ENCODE peak calls at places on chromosomes 5 and 9, in four cellular contexts. H is dorsolateral prefrontal cortex, V is endothelial cell of umbilical vein, U is K562. K is an unnamed sample.

GRCh38 chr5:79546782-79547428 is 33.0 kb upstream of the HOMER1 start:
- DNase-seq in H (no peak), U (no peak), V (no peak), K (no peak)

GRCh38 chr5:80990971-80991370 is 30.8 kb downstream of the RASGRF2 start:
- DNase-seq in H (no peak), V (no peak), U (no peak), K (no peak)

GRCh38 chr5:72848474-72849428 is 32.3 kb downstream of the TNPO1 start:
- DNase-seq in V (peak; percentile 41), H (peak; percentile 51), U (peak; percentile 87), K (no peak)

GRCh38 chr9:27653246-27653645 is 80.0 kb upstream of the C9orf72 start:
- DNase-seq in U (no peak), V (no peak), H (no peak), K (no peak)

GRCh38 chr9:127537014-127537413 is 75.1 kb upstream of the STXBP1 start:
- DNase-seq in H (no peak), U (no peak), V (no peak), K (no peak)

GRCh38 chr9:114789006-114789405 is 16.8 kb downstream of the TNFSF15 start:
- DNase-seq in H (no peak), V (no peak), U (no peak), K (no peak)

GRCh38 chr9:79574716-79575242 is 3.0 kb downstream of the TLE4 start:
- DNase-seq in V (no peak), H (no peak), U (no peak), K (no peak)

GRCh38 chr5:14773588-14773987 is 98.0 kb downstream of the ANKH start:
- DNase-seq in V (no peak), U (no peak), H (no peak), K (no peak)

GRCh38 chr5:111930407-111930806 is 173.4 kb upstream of the NREP start:
- DNase-seq in U (no peak), V (no peak), H (no peak), K (no peak)

GRCh38 chr5:65213921-65214525 is 267.7 kb downstream of the ADAMTS6 start:
- DNase-seq in U (peak; percentile 10), V (peak; percentile 28), H (no peak), K (no peak)

GRCh38 chr9:125438506-125439433 is 177.1 kb downstream of the GAPVD1 start:
- DNase-seq in U (no peak), H (no peak), V (no peak), K (no peak)

GRCh38 chr5:143361438-143361837 is 42.0 kb downstream of the NR3C1 start:
- DNase-seq in H (no peak), V (no peak), U (no peak), K (no peak)

GRCh38 chr5:178386532-178386931 is 153.9 kb upstream of the PHYKPL start:
- DNase-seq in V (no peak), H (no peak), U (no peak), K (no peak)

GRCh38 chr5:177066227-177066626 is 20.5 kb upstream of the FGFR4 start:
- DNase-seq in V (no peak), U (no peak), H (no peak), K (no peak)

GRCh38 chr5:32323741-32324140 is 11.0 kb upstream of the MTMR12 start:
- DNase-seq in H (no peak), V (no peak), U (no peak), K (no peak)

GRCh38 chr9:90107021-90107771 is 502.4 kb downstream of the GADD45G start:
- DNase-seq in H (no peak), V (no peak), U (no peak), K (no peak)

GRCh38 chr5:176857514-176858273 is 41.5 kb downstream of the HK3 start:
- DNase-seq in V (no peak), H (no peak), U (no peak), K (no peak)

GRCh38 chr9:124457079-124457886 is 7.0 kb downstream of the ADGRD2 start:
- DNase-seq in U (no peak), V (no peak), H (peak; percentile 17), K (no peak)

GRCh38 chr5:151155777-151156731 is 1.5 kb downstream of the ANXA6 start:
- DNase-seq in V (peak; percentile 36), H (no peak), U (no peak), K (no peak)

GRCh38 chr5:179907570-179908324 is at the start of gene TBC1D9B:
- DNase-seq in V (peak; percentile 45), H (no peak), U (peak; percentile 90), K (no peak)

GRCh38 chr5:5270958-5271605 is 131.0 kb downstream of the ADAMTS16 start:
- DNase-seq in H (peak; percentile 74), V (peak; percentile 6), U (no peak), K (peak; percentile 20)

GRCh38 chr5:149094996-149095395 is 32.1 kb upstream of the SH3TC2 start:
- DNase-seq in V (no peak), U (no peak), H (no peak), K (no peak)

GRCh38 chr5:178292826-178293205 is 60.2 kb upstream of the PHYKPL start:
- DNase-seq in V (no peak), U (no peak), H (peak; percentile 20), K (no peak)

GRCh38 chr9:25709941-25710340 is 31.7 kb upstream of the TUSC1 start:
- DNase-seq in V (no peak), H (no peak), U (no peak), K (no peak)

GRCh38 chr9:27634879-27635278 is 61.6 kb upstream of the C9orf72 start:
- DNase-seq in H (no peak), V (no peak), U (no peak), K (no peak)

GRCh38 chr9:121652037-121652837 is 803 bp downstream of the DAB2IP start:
- DNase-seq in V (peak; percentile 47), H (no peak), U (no peak), K (no peak)

GRCh38 chr9:36298566-36298965 is 40.3 kb upstream of the GNE start:
- DNase-seq in V (no peak), H (no peak), U (no peak), K (no peak)

GRCh38 chr9:69542942-69543704 is 129.0 kb downstream of the APBA1 start:
- DNase-seq in V (no peak), H (no peak), U (no peak), K (no peak)

GRCh38 chr9:1125741-1126140 is 75.6 kb downstream of the DMRT2 start:
- DNase-seq in U (no peak), H (no peak), V (no peak), K (no peak)

GRCh38 chr5:179803651-179804598 is 2.7 kb downstream of the MGAT4B start:
- DNase-seq in V (peak; percentile 37), U (peak; percentile 44), H (no peak), K (no peak)

GRCh38 chr9:73761905-73762304 is 610.2 kb downstream of the ANXA1 start:
- DNase-seq in H (no peak), U (no peak), V (no peak), K (no peak)

GRCh38 chr9:111632695-111633388 is 1.7 kb downstream of the DNAJC25 start:
- DNase-seq in U (no peak), V (no peak), H (no peak), K (no peak)

GRCh38 chr9:8349369-8349768 is 549.8 kb upstream of the DMAC1 start:
- DNase-seq in H (no peak), V (no peak), U (no peak), K (no peak)

GRCh38 chr9:136143215-136144001 is 24.7 kb upstream of the TMEM250 start:
- DNase-seq in H (no peak), V (peak; percentile 57), U (peak; percentile 50), K (peak; percentile 64)

GRCh38 chr5:32964246-32964645 is 253.1 kb downstream of the NPR3 start:
- DNase-seq in H (no peak), V (no peak), U (no peak), K (peak; percentile 2)

GRCh38 chr9:92737611-92738299 is 26.9 kb downstream of the BICD2 start:
- DNase-seq in V (no peak), H (no peak), U (no peak), K (no peak)

GRCh38 chr5:620152-620551 is 8.0 kb downstream of the CEP72 start:
- DNase-seq in H (no peak), U (no peak), V (no peak), K (no peak)
- H3K27me3 ChIP-seq in H (no peaks in the 10 kb centered on the region), U (no peaks in the 10 kb centered on the region), V (no peaks in the 10 kb centered on the region), K (no peaks in the 10 kb centered on the region)

GRCh38 chr5:16507716-16508115 is 42.1 kb upstream of the ZNF622 start:
- DNase-seq in H (no peak), V (no peak), U (no peak), K (no peak)
- H3K4me3 ChIP-seq in H (no peak overlapping the region), V (no peak overlapping the region), U (no peak overlapping the region), K (no peak overlapping the region)

GRCh38 chr9:68508547-68508946 is 32.1 kb downstream of the TMEM252 start:
- DNase-seq in H (no peak), U (peak; percentile 49), V (no peak), K (no peak)
- H3K27me3 ChIP-seq in H (no peaks in the 10 kb centered on the region), U (no peaks in the 10 kb centered on the region), V (no peaks in the 10 kb centered on the region), K (peaks cover 60% of the 10 kb centered on the region)

GRCh38 chr5:119470851-119471451 is 18.7 kb downstream of the HSD17B4 start:
- DNase-seq in H (no peak), U (peak; percentile 11), V (peak; percentile 60), K (no peak)
- H3K4me3 ChIP-seq in H (no peak overlapping the region), U (no peak overlapping the region), V (no peak overlapping the region), K (no peak overlapping the region)

DNA sequence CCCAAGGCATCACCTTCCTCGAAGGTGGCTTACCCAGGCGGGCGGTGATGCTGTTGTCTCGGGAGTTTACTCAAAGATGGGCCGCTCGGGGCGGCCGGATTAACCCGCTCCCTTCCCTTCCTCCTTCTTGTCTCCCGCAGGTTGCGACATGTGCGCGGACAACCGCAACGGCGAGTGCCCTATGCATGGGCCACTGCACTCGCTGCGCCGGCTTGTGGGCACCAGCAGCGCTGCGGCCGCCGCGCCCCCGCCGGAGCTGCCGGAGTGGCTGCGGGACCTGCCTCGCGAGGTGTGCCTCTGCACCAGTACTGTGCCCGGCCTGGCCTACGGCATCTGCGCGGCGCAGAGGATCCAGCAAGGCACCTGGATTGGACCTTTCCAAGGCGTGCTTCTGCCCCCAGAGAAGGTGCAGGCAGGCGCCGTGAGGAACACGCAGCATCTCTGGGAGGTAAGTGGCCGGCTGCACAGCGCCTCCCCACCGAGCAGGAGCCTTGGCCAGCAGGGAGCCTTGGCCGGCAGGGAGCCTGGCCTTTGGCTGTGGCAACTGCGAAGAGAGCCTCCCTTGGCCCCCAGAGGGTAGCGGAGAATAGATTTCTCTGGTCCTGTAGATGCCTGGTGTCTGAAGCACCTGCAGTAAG is 10.6 kb downstream of the PRDM6 start:
- DNase-seq in H (no peak), V (no peak), U (no peak), K (no peak)
- H3K27me3 ChIP-seq in H (peaks cover 66% of the 10 kb centered on the region), V (peaks cover 64% of the 10 kb centered on the region), U (peaks cover 42% of the 10 kb centered on the region), K (peaks cover 63% of the 10 kb centered on the region)

GRCh38 chr9:105264380-105264779 is 19.9 kb downstream of the SLC44A1 start:
- DNase-seq in V (no peak), U (no peak), H (no peak), K (no peak)
- H3K4me3 ChIP-seq in V (no peak overlapping the region), U (no peak overlapping the region), H (no peak overlapping the region), K (no peak overlapping the region)

GRCh38 chr5:102099766-102100331 is 196.2 kb downstream of the SLCO4C1 start:
- DNase-seq in H (no peak), U (no peak), V (no peak), K (no peak)
- H3K27me3 ChIP-seq in H (no peaks in the 10 kb centered on the region), U (no peaks in the 10 kb centered on the region), V (no peaks in the 10 kb centered on the region), K (no peaks in the 10 kb centered on the region)